ENCODE peak calls at places on chromosome 21, in four cellular contexts. M is H1, K is HepG2, L is GM12878. Z is an unnamed sample.

GRCh38 chr21:39014751-39015150 is 168.5 kb downstream of the PSMG1 start:
- DNase-seq in M (no peak), K (no peak), L (no peak), Z (no peak)

GRCh38 chr21:39595465-39595864 is 17.3 kb upstream of the B3GALT5 start:
- DNase-seq in M (no peak), K (no peak), L (no peak), Z (no peak)

GRCh38 chr21:31261759-31262158 is 82.3 kb downstream of the TIAM1 start:
- DNase-seq in M (no peak), K (no peak), L (no peak), Z (no peak)

GRCh38 chr21:39788383-39788782 is 43.4 kb downstream of the IGSF5 start:
- DNase-seq in M (peak; percentile 65), K (peak; percentile 71), L (no peak), Z (peak; percentile 98)

GRCh38 chr21:38992737-38993136 is 187.0 kb downstream of the ETS2 start:
- DNase-seq in M (no peak), K (no peak), L (no peak), Z (no peak)

GRCh38 chr21:35102488-35103407 is 53.6 kb upstream of the RUNX1 start:
- DNase-seq in M (no peak), K (peak; percentile 48), L (no peak), Z (no peak)

GRCh38 chr21:38921511-38922215 is 115.9 kb downstream of the ETS2 start:
- DNase-seq in M (no peak), K (no peak), L (no peak), Z (no peak)

GRCh38 chr21:24824209-24824608 is 783.1 kb downstream of the MRPL39 start:
- DNase-seq in M (no peak), K (no peak), L (no peak), Z (no peak)

GRCh38 chr21:14213164-14213563 is 2.4 kb upstream of the LIPI start:
- DNase-seq in M (no peak), K (no peak), L (no peak), Z (no peak)

GRCh38 chr21:34534522-34534921 is 22.5 kb upstream of the KCNE1 start:
- DNase-seq in M (no peak), K (peak; percentile 28), L (no peak), Z (no peak)

GRCh38 chr21:39422468-39423241 is 22.9 kb downstream of the LCA5L start:
- DNase-seq in M (no peak), K (no peak), L (peak; percentile 41), Z (no peak)

GRCh38 chr21:26169611-26170470 is 729 bp downstream of the APP start:
- DNase-seq in M (peak; percentile 63), K (no peak), L (no peak), Z (no peak)

GRCh38 chr21:22314963-22315362 is 1316.8 kb downstream of the NCAM2 start:
- DNase-seq in M (no peak), K (no peak), L (no peak), Z (no peak)

GRCh38 chr21:35396655-35397054 is 347.6 kb upstream of the RUNX1 start:
- DNase-seq in M (no peak), K (no peak), L (no peak), Z (no peak)

GRCh38 chr21:25370311-25370744 is 237.0 kb downstream of the MRPL39 start:
- DNase-seq in M (no peak), K (no peak), L (no peak), Z (no peak)

GRCh38 chr21:38211321-38211720 is 45.5 kb upstream of the KCNJ15 start:
- DNase-seq in M (no peak), K (no peak), L (no peak), Z (no peak)

GRCh38 chr21:26715878-26716506 is 129.2 kb downstream of the ADAMTS1 start:
- DNase-seq in M (peak; percentile 79), K (peak; percentile 6), L (no peak), Z (peak; percentile 68)

GRCh38 chr21:31383770-31384169 is 39.7 kb upstream of the TIAM1 start:
- DNase-seq in M (peak; percentile 35), K (no peak), L (no peak), Z (no peak)

GRCh38 chr21:35438643-35439404 is 389.7 kb upstream of the RUNX1 start:
- DNase-seq in M (no peak), K (no peak), L (peak; percentile 21), Z (no peak)

GRCh38 chr21:31514598-31514997 is 144.9 kb upstream of the SOD1 start:
- DNase-seq in M (peak; percentile 64), K (no peak), L (no peak), Z (peak; percentile 36)

DNA sequence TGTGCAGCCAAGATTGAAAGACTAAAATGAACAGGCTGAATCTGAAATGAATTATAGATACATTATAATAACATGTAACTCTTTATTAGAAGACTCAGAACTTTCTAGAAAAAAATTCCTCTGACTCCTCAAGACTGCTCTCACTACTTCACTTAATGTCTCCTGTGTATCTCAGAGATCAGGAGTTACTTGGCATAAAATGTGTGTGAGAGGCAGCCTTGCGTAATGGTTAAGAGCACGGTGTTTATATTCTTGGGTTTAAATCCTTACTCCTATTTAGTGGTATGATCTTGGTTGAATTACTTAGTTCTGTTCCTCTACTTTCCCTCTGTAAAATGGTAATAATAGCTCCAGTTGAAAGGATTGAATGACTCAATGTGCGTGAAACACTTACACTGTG is 634.9 kb downstream of the LTN1 start:
- DNase-seq in M (no peak), K (no peak), L (no peak), Z (no peak)
- H3K9ac ChIP-seq in M (no peak overlapping the region), K (no peak overlapping the region), L (no peak overlapping the region), Z (no peak overlapping the region)

DNA sequence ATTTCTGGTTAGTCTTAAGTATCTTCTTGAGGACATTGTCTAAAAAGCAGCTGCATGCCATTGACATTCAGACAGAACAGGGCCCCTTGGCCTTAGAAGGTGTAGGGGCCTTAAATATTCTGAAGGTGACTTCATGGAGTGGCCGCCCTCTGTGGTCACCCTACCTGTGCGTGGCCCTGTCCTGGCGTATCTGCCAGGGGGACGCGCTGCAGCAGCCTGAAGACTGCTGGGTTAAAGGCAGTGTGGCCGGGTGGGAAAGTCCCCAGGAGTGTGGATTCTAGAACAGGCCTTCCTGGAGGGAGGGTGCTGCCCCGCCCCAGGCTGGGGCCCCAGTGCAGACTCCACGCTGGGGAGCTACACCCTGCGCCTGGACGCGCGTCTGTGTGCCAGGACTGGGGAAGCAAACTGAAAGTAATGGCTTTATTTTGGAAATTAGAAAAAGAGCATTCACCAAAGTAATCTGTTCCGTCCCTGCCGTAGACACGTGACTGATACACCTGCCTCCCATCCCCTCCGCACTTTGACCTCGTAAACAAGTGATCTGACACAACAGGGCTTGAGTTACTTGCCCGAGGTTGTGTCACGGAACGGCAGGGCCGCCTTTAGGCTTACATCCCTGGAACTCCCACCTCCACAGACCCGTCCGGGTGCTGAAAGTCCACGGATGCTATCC is 1.8 kb downstream of the AGPAT3 start:
- DNase-seq in M (peak; percentile 52), K (peak; percentile 88), L (peak; percentile 50), Z (no peak)
- TF ChIP-seq SUZ12 in M (no peak), K (no peak), L (no peak), Z (no peak)

GRCh38 chr21:42565886-42566523 is 52.4 kb downstream of the SLC37A1 start:
- DNase-seq in M (no peak), K (no peak), L (no peak), Z (no peak)
- H3K36me3 ChIP-seq in M (peaks cover 4% of the 10 kb centered on the region), K (no peaks in the 10 kb centered on the region), L (peaks cover 9% of the 10 kb centered on the region), Z (peaks cover 18% of the 10 kb centered on the region)

DNA sequence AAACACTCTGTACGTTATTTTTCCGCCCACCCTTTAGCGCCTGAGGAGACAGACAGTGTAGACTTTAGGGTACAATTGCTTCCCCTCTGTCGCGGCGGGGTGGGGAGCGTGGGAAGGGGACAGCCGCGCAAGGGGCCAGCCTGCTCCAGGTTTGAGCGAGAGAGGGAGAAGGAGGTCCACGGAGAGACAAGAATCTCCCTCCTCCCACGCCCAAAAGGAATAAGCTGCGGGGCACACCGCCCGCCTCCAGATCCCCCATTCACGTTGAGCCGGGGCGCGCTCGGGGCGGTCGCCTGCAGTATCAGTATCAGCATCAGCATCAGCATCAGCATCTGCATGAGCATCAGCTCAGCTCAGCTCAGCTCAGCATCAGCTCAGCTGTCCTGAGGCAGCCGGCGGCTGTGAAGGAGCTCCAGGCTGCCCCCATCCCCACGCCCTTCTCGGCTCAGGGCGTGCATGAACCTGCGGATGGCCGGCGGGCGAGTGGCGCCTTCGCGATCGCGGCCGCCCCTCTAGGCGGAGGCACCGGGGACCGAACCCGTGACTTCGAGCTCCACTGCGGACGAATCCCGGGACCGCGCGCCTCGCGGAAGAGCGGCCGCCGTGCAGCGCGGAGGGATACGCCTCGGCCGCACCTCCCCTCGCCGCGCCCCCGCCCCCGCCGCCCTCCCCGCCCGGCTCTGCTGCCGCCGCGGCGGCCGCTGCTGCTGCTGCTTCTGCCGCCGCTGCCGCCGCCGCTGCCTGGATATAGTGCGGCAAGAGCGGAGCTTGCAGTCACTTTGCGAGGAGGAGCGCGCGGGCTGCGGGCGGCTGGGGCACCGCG is at the start of gene NCAM2:
- DNase-seq in M (peak; percentile 88), K (peak; percentile 9), L (no peak), Z (peak; percentile 77)
- H3K9ac ChIP-seq in M (peak within 1 kb of the TSS; percentile 13), K (no peak within 1 kb of the TSS), L (no peak within 1 kb of the TSS), Z (peak within 1 kb of the TSS; percentile 68)

GRCh38 chr21:15749868-15750174 is 20.0 kb downstream of the USP25 start:
- DNase-seq in M (no peak), K (no peak), L (no peak), Z (no peak)

GRCh38 chr21:15751037-15751436 is 21.3 kb downstream of the USP25 start:
- DNase-seq in M (no peak), K (no peak), L (no peak), Z (no peak)

GRCh38 chr21:15751561-15751960 is 21.8 kb downstream of the USP25 start:
- DNase-seq in M (no peak), K (no peak), L (no peak), Z (no peak)

GRCh38 chr21:15752763-15753407 is 23.1 kb downstream of the USP25 start:
- DNase-seq in M (peak; percentile 86), K (no peak), L (no peak), Z (peak; percentile 98)

DNA sequence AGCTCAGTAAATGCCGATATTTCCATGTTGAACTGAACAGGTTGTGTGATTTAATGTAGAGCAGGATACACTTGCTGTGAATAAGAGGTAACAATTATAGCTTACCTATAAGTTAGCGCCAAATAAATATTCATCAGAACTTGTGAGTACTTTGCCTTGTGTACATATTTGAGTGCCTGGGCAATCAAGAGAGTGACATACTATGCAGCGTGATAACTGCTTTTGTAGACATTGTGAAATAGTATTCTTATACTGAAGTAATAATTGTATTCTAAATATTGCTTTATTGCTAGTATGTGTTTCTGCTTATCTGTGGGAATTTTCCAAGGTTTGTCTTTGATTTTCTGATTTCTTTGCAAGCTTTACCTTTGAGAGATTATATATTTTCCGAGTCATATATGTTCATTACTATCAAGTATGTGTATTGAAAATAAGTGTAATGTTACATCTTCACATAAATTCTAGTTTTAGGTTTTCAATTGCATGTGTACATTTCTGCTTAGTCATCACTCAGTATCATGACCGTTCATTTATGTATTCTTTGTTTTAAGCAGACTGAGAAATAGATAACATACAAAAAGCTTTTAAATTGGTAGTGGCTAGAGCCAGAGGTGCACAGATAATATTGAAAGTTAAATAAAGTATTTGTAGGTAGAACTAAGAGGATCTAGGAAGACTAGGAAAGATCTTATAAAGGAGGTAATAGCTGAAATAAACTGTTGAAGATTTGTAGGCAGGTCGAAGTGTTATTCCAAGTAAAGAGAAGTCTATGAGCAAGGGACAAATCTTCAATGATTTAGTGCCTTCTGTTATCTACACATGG is 19.5 kb downstream of the USP25 start:
- DNase-seq in M (no peak), K (peak; percentile 48), L (no peak), Z (no peak)
- TF ChIP-seq SUZ12 in M (no peak), K (no peak), L (no peak), Z (no peak)